ENCODE peak calls at places on chromosomes 4 and X, in eight cellular contexts. C is tibial artery, N is AG10803, A is anterior cingulate cortex, W is ascending aorta, Q is T-helper 17 cell, T is GM12891, K is AG04450. J is an unnamed sample.

GRCh38 chrX:2710041-2710471 is 19.0 kb downstream of the CD99 start:
- DNase-seq in C (no peak), N (peak; percentile 83), A (no peak), W (no peak), Q (no peak), T (no peak), K (no peak), J (no peak)

GRCh38 chr4:20126906-20127305 is 124.8 kb upstream of the SLIT2 start:
- DNase-seq in C (no peak), N (peak; percentile 59), A (no peak), W (no peak), Q (no peak), T (no peak), K (peak; percentile 56), J (no peak)

GRCh38 chr4:100582146-100582545 is 64.3 kb upstream of the EMCN start:
- DNase-seq in C (no peak), N (no peak), A (no peak), W (no peak), Q (no peak), T (no peak), K (no peak), J (no peak)

GRCh38 chr4:8306511-8307021 is 37.0 kb downstream of the HTRA3 start:
- DNase-seq in C (peak; percentile 65), N (peak; percentile 12), A (no peak), W (no peak), Q (no peak), T (no peak), K (no peak), J (no peak)

GRCh38 chrX:80285131-80285773 is 135.0 kb upstream of the TENT5D start:
- DNase-seq in C (no peak), N (peak; percentile 12), A (no peak), W (no peak), Q (no peak), T (no peak), K (no peak), J (no peak)

GRCh38 chr4:168784786-168785461 is 225.1 kb downstream of the CBR4 start:
- DNase-seq in C (no peak), N (peak; percentile 22), A (no peak), W (no peak), Q (no peak), T (no peak), K (no peak), J (peak; percentile 64)

GRCh38 chr4:2806392-2807355 is 13.8 kb downstream of the SH3BP2 start:
- DNase-seq in C (no peak), N (peak; percentile 67), A (peak; percentile 47), W (no peak), Q (no peak), T (no peak), K (no peak), J (no peak)

GRCh38 chrX:151896734-151897474 is 15.8 kb upstream of the MAGEA4 start:
- DNase-seq in C (no peak), N (peak; percentile 75), A (no peak), W (no peak), Q (no peak), T (no peak), K (no peak), J (no peak)

GRCh38 chr4:55032788-55033187 is 92.6 kb downstream of the KDR start:
- DNase-seq in C (no peak), N (no peak), A (no peak), W (no peak), Q (no peak), T (no peak), K (no peak), J (no peak)

GRCh38 chr4:137609693-137610450 is 77.6 kb upstream of the PCDH18 start:
- DNase-seq in C (no peak), N (peak; percentile 84), A (no peak), W (no peak), Q (no peak), T (no peak), K (peak; percentile 53), J (no peak)

GRCh38 chrX:15908891-15909290 is 54.3 kb upstream of the AP1S2 start:
- DNase-seq in C (no peak), N (no peak), A (no peak), W (no peak), Q (no peak), T (no peak), K (no peak), J (no peak)

GRCh38 chr4:139392797-139393196 is 61.1 kb upstream of the RAB33B start:
- DNase-seq in C (no peak), N (no peak), A (no peak), W (no peak), Q (no peak), T (no peak), K (no peak), J (no peak)

GRCh38 chrX:152070186-152070585 is 68.2 kb downstream of the MAGEA10 start:
- DNase-seq in C (no peak), N (no peak), A (no peak), W (no peak), Q (no peak), T (no peak), K (no peak), J (no peak)

GRCh38 chr4:10028910-10029309 is 7.6 kb upstream of the SLC2A9 start:
- DNase-seq in C (no peak), N (peak; percentile 19), A (no peak), W (no peak), Q (no peak), T (no peak), K (no peak), J (no peak)

GRCh38 chrX:11787564-11787963 is 29.5 kb downstream of the MSL3 start:
- DNase-seq in C (no peak), N (peak; percentile 26), A (peak; percentile 34), W (no peak), Q (peak; percentile 43), T (no peak), K (peak; percentile 1), J (no peak)

GRCh38 chrX:149060921-149061320 is 444.2 kb downstream of the IDS start:
- DNase-seq in C (no peak), N (peak; percentile 86), A (no peak), W (no peak), Q (no peak), T (no peak), K (no peak), J (no peak)

GRCh38 chrX:77918568-77918967 is 8.1 kb downstream of the ATP7A start:
- DNase-seq in C (no peak), N (peak; percentile 41), A (no peak), W (no peak), Q (no peak), T (no peak), K (no peak), J (no peak)

GRCh38 chr4:106369456-106370060 is 980 bp upstream of the GIMD1 start:
- DNase-seq in C (no peak), N (peak; percentile 94), A (no peak), W (no peak), Q (no peak), T (peak; percentile 7), K (peak; percentile 61), J (no peak)

GRCh38 chr4:2296621-2297601 is 35.0 kb upstream of the MXD4 start:
- DNase-seq in C (peak; percentile 55), N (no peak), A (no peak), W (no peak), Q (no peak), T (no peak), K (no peak), J (no peak)

GRCh38 chr4:6331018-6331417 is 61.4 kb downstream of the WFS1 start:
- DNase-seq in C (no peak), N (peak; percentile 25), A (no peak), W (no peak), Q (no peak), T (no peak), K (no peak), J (no peak)

GRCh38 chr4:52925531-52925968 is 63.4 kb downstream of the RASL11B start:
- DNase-seq in C (no peak), N (no peak), A (no peak), W (no peak), Q (no peak), T (no peak), K (no peak), J (no peak)

GRCh38 chr4:2095236-2096072 is 36.3 kb downstream of the NAT8L start:
- DNase-seq in C (no peak), N (no peak), A (no peak), W (no peak), Q (no peak), T (no peak), K (no peak), J (no peak)

GRCh38 chr4:145635117-145635516 is 15.9 kb downstream of the MMAA start:
- DNase-seq in C (no peak), N (no peak), A (no peak), W (no peak), Q (no peak), T (no peak), K (no peak), J (no peak)

GRCh38 chr4:81152839-81153713 is 61.9 kb downstream of the PRKG2 start:
- DNase-seq in C (no peak), N (no peak), A (no peak), W (no peak), Q (no peak), T (no peak), K (no peak), J (no peak)

GRCh38 chrX:15310117-15310516 is 5.3 kb downstream of the ASB11 start:
- DNase-seq in C (no peak), N (peak; percentile 8), A (peak; percentile 0), W (no peak), Q (no peak), T (no peak), K (no peak), J (no peak)

GRCh38 chr4:1717129-1718094 is 3.7 kb downstream of the TMEM129 start:
- DNase-seq in C (no peak), N (no peak), A (no peak), W (no peak), Q (no peak), T (no peak), K (no peak), J (no peak)

GRCh38 chr4:997375-998071 is 4.3 kb upstream of the SLC26A1 start:
- DNase-seq in C (no peak), N (no peak), A (peak; percentile 42), W (no peak), Q (no peak), T (no peak), K (no peak), J (no peak)

GRCh38 chr4:74206088-74206826 is 48.3 kb downstream of the MTHFD2L start:
- DNase-seq in C (no peak), N (peak; percentile 57), A (no peak), W (no peak), Q (no peak), T (no peak), K (no peak), J (no peak)

GRCh38 chr4:40328383-40328782 is 6.8 kb upstream of the CHRNA9 start:
- DNase-seq in C (no peak), N (no peak), A (no peak), W (no peak), Q (no peak), T (no peak), K (no peak), J (no peak)

GRCh38 chrX:3599787-3600465 is 113.5 kb downstream of the PRKX start:
- DNase-seq in C (no peak), N (no peak), A (no peak), W (no peak), Q (no peak), T (no peak), K (no peak), J (no peak)

GRCh38 chr4:72971572-72971971 is 97.9 kb downstream of the COX18 start:
- DNase-seq in C (no peak), N (peak; percentile 76), A (no peak), W (no peak), Q (no peak), T (no peak), K (peak; percentile 43), J (no peak)

GRCh38 chr4:102534845-102535244 is 33.7 kb downstream of the NFKB1 start:
- DNase-seq in C (no peak), N (no peak), A (no peak), W (no peak), Q (no peak), T (no peak), K (no peak), J (no peak)

GRCh38 chr4:3371038-3371437 is 70.7 kb upstream of the HGFAC start:
- DNase-seq in C (no peak), N (no peak), A (no peak), W (no peak), Q (no peak), T (no peak), K (no peak), J (peak; percentile 63)

GRCh38 chr4:20901851-20902250 is 201.6 kb downstream of the PACRGL start:
- DNase-seq in C (no peak), N (no peak), A (no peak), W (no peak), Q (no peak), T (no peak), K (no peak), J (no peak)

J was measured in coronary artery.